ENCODE peak calls at places on chromosomes 11 and 22, in four cellular contexts. Y is heart right ventricle, Q is brain microvascular endothelial cell, P is foreskin keratinocyte. D is an unnamed sample.
A peak's percentile ranks its signal among the peaks of the same experiment; 100 is the strongest.

GRCh38 chr22:49926916-49927315 is 8.5 kb downstream of the CRELD2 start:
- DNase-seq in Y (no peak), Q (no peak), P (no peak), D (no peak)

GRCh38 chr11:72588656-72589410 is 85.4 kb downstream of the PDE2A start:
- DNase-seq in Y (no peak), Q (no peak), P (no peak), D (no peak)

GRCh38 chr22:29330753-29331152 is 15.3 kb upstream of the RASL10A start:
- DNase-seq in Y (peak; percentile 69), Q (peak; percentile 53), P (no peak), D (no peak)

GRCh38 chr11:102478660-102479245 is 26.2 kb upstream of the TMEM123 start:
- DNase-seq in Y (no peak), Q (no peak), P (no peak), D (no peak)

GRCh38 chr11:103202048-103202651 is 92.9 kb downstream of the DYNC2H1 start:
- DNase-seq in Y (no peak), Q (peak; percentile 22), P (no peak), D (peak; percentile 34)

GRCh38 chr11:74069146-74070046 is 60.5 kb upstream of the UCP3 start:
- DNase-seq in Y (no peak), Q (no peak), P (no peak), D (no peak)

GRCh38 chr22:37499006-37499707 is 13.0 kb upstream of the MFNG start:
- DNase-seq in Y (no peak), Q (no peak), P (no peak), D (no peak)

GRCh38 chr11:113385749-113386148 is 1.8 kb upstream of the ANKK1 start:
- DNase-seq in Y (no peak), Q (no peak), P (no peak), D (no peak)

GRCh38 chr11:134346101-134346975 is 14.6 kb downstream of the GLB1L2 start:
- DNase-seq in Y (no peak), Q (no peak), P (no peak), D (no peak)

GRCh38 chr22:36197601-36198146 is 3.9 kb downstream of the APOL4 start:
- DNase-seq in Y (peak; percentile 50), Q (no peak), P (no peak), D (no peak)

GRCh38 chr11:114832532-114833125 is 154.3 kb downstream of the NXPE2 start:
- DNase-seq in Y (no peak), Q (no peak), P (no peak), D (no peak)

GRCh38 chr11:61503135-61503770 is 5.3 kb upstream of the LRRC10B start:
- DNase-seq in Y (no peak), Q (no peak), P (no peak), D (no peak)

GRCh38 chr11:75275581-75275980 is 35.0 kb downstream of the TPBGL start:
- DNase-seq in Y (no peak), Q (no peak), P (no peak), D (no peak)

GRCh38 chr11:60347084-60347797 is 20.2 kb downstream of the MS4A6E start:
- DNase-seq in Y (no peak), Q (no peak), P (no peak), D (no peak)

GRCh38 chr11:119181677-119182412 is 3.4 kb upstream of the NHERF4 start:
- DNase-seq in Y (no peak), Q (no peak), P (no peak), D (no peak)

GRCh38 chr11:79208126-79208525 is 232.7 kb downstream of the TENM4 start:
- DNase-seq in Y (no peak), Q (no peak), P (no peak), D (no peak)

GRCh38 chr11:95937358-95937757 is 13.5 kb upstream of the MTMR2 start:
- DNase-seq in Y (no peak), Q (no peak), P (no peak), D (no peak)

GRCh38 chr11:36034572-36035331 is 90.9 kb downstream of the LDLRAD3 start:
- DNase-seq in Y (no peak), Q (peak; percentile 64), P (peak; percentile 50), D (peak; percentile 83)
- H3K27ac ChIP-seq in Y (no peak overlapping the region), Q (no peak overlapping the region), P (no peak overlapping the region), D (peak overlapping the region; percentile 45)

GRCh38 chr11:84899134-84899533 is 728.0 kb downstream of the DLG2 start:
- DNase-seq in Y (no peak), Q (no peak), P (no peak), D (no peak)

GRCh38 chr11:84902445-84902844 is 724.7 kb downstream of the DLG2 start:
- DNase-seq in Y (peak; percentile 40), Q (no peak), P (no peak), D (no peak)

GRCh38 chr11:84894666-84895065 is 732.5 kb downstream of the DLG2 start:
- DNase-seq in Y (no peak), Q (no peak), P (no peak), D (no peak)

GRCh38 chr11:84901986-84902385 is 725.2 kb downstream of the DLG2 start:
- DNase-seq in Y (peak; percentile 25), Q (no peak), P (no peak), D (no peak)

GRCh38 chr11:84899740-84900139 is 727.4 kb downstream of the DLG2 start:
- DNase-seq in Y (no peak), Q (peak; percentile 30), P (no peak), D (no peak)
- TF ChIP-seq CTCF in Y (no peak), Q (peak; percentile 71), P (peak; percentile 44), D (no peak)

GRCh38 chr22:42645938-42646568 is 3.1 kb downstream of the CYB5R3 start:
- DNase-seq in Y (no peak), Q (no peak), P (no peak), D (no peak)

GRCh38 chr22:42644422-42645340 is 4.3 kb upstream of the ATP5MGL start:
- DNase-seq in Y (peak; percentile 80), Q (no peak), P (no peak), D (no peak)

GRCh38 chr22:42643632-42644421 is 3.4 kb upstream of the ATP5MGL start:
- DNase-seq in Y (no peak), Q (no peak), P (no peak), D (no peak)

GRCh38 chr22:42646569-42647525 is 2.3 kb downstream of the CYB5R3 start:
- DNase-seq in Y (peak; percentile 84), Q (no peak), P (no peak), D (no peak)

GRCh38 chr22:42645341-42645937 is 3.8 kb downstream of the CYB5R3 start:
- DNase-seq in Y (no peak), Q (no peak), P (no peak), D (no peak)
- H3K27ac ChIP-seq in Y (peak overlapping the region; percentile 96), Q (peak overlapping the region; percentile 61), P (peak overlapping the region; percentile 54), D (peak overlapping the region; percentile 90)

GRCh38 chr11:49995559-49995958 is 13.2 kb upstream of the OR4C12 start:
- DNase-seq in Y (peak; percentile 44), Q (peak; percentile 35), P (peak; percentile 4), D (no peak)
- TF ChIP-seq CTCF in Y (peak; percentile 21), Q (peak; percentile 51), P (peak; percentile 57), D (peak; percentile 42)

GRCh38 chr11:414333-414857 is 404 bp downstream of the SIGIRR start:
- DNase-seq in Y (no peak), Q (no peak), P (no peak), D (no peak)
- H3K27ac ChIP-seq in Y (peak overlapping the region; percentile 82), Q (no peak overlapping the region), P (no peak overlapping the region), D (peak overlapping the region; percentile 61)

DNA sequence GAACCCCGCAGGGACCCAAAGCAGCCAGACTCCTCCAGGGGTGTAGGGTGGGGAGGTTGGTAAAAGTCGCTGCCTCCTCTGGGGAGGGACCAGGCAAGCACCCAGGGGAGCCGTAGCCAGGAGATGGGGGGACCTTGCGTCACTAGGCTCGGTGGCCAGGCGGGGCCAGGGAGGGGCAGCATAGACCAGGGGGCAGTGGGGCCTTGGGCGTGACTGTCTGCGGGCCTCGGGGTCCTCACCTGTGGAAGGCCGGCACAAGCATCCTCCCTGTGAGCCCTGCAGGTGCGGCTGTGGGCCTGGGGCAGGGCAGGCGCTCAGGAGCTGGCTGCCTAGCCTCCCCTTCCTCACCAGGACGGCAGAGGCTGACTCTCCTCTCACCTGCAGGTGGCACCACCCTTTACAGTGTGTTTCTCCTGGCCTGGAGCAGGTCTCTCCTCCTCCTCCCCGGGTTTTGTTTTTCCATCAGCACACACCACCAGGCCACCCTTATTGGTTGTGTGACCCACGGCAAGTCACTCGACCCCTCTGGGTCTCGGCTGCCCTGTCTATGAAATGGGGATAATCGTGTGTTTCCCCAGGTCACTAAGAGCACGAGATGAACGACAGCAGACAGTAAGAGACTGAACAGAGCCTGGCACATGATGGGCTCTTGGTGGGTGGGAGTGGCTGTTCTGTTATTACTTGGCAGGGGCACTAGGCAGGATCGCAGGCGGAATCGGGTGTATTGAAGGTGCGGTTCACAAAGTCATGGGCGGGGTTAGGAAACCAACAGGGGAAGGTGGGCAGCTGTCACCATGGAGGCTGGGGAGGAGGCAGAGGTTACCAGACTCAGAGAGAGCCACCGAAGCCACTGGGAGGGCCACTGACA is 52.7 kb downstream of the FLRT1 start:
- DNase-seq in Y (no peak), Q (no peak), P (no peak), D (no peak)
- TF ChIP-seq CTCF in Y (no peak), Q (peak; percentile 52), P (peak; percentile 69), D (peak; percentile 21)